ENCODE peak calls at places on chromosome 13, in nine cellular contexts. Y is activated naive CD4-positive, alpha-beta T cell treated with anti-CD3 and anti-CD28 coated beads, Interleukin-2, amount 50 U/mL, for 16 hours; Q is HCT116; M is GM10248; O is putamen; W is substantia nigra; V is SW 1271; L is SK-N-SH; I is RWPE1. G is an unnamed sample.
A peak's percentile ranks its signal among the peaks of the same experiment; 100 is the strongest.

GRCh38 chr13:44566601-44567000 is 9.5 kb downstream of the TSC22D1 start:
- DNase-seq in O (no peak), M (no peak), Y (no peak), L (no peak), I (no peak), V (no peak), Q (no peak), W (no peak), G (no peak)

GRCh38 chr13:94114166-94114565 is 365.3 kb downstream of the DCT start:
- DNase-seq in I (no peak), L (no peak), Y (no peak), Q (no peak), V (no peak), O (no peak), M (no peak), W (no peak), G (no peak)

GRCh38 chr13:62300021-62300420 is 884.4 kb upstream of the PCDH20 start:
- DNase-seq in L (no peak), M (no peak), Q (no peak), O (no peak), Y (no peak), W (no peak), I (no peak), V (no peak), G (no peak)

GRCh38 chr13:74987124-74987690 is 494.8 kb downstream of the TBC1D4 start:
- DNase-seq in L (no peak), V (no peak), M (no peak), Q (no peak), W (no peak), O (no peak), I (no peak), Y (no peak), G (peak; percentile 72)

GRCh38 chr13:60226507-60226906 is 62.8 kb upstream of the DIAPH3 start:
- DNase-seq in Y (no peak), L (peak; percentile 57), O (no peak), M (no peak), V (no peak), I (peak; percentile 4), Q (peak; percentile 12), W (peak; percentile 1), G (peak; percentile 57)

GRCh38 chr13:72170571-72170970 is 303.6 kb upstream of the DACH1 start:
- DNase-seq in V (no peak), O (no peak), W (no peak), L (no peak), I (no peak), Q (no peak), Y (no peak), M (no peak), G (no peak)

GRCh38 chr13:114285166-114285808 is 3.9 kb downstream of the UPF3A start:
- DNase-seq in I (peak; percentile 49), Q (no peak), M (no peak), Y (no peak), O (no peak), V (no peak), W (no peak), L (no peak), G (peak; percentile 27)

GRCh38 chr13:25840261-25840660 is 211.6 kb downstream of the SHISA2 start:
- DNase-seq in Y (no peak), Q (no peak), W (no peak), L (no peak), M (no peak), O (no peak), V (no peak), I (no peak), G (peak; percentile 24)

GRCh38 chr13:105465251-105465650 is 1070.2 kb downstream of the EFNB2 start:
- DNase-seq in Y (no peak), Q (no peak), I (peak; percentile 8), V (no peak), W (no peak), L (no peak), M (no peak), O (no peak), G (no peak)

GRCh38 chr13:97028441-97029299 is 34.4 kb upstream of the OXGR1 start:
- DNase-seq in V (peak; percentile 30), L (peak; percentile 69), I (peak; percentile 58), O (peak; percentile 57), W (peak; percentile 25), M (peak; percentile 56), Q (peak; percentile 42), Y (peak; percentile 30), G (peak; percentile 71)

GRCh38 chr13:36377822-36378480 is 31.8 kb upstream of the SPART start:
- DNase-seq in W (no peak), V (no peak), Q (no peak), M (no peak), I (no peak), Y (no peak), O (no peak), L (peak; percentile 22), G (no peak)

GRCh38 chr13:26047040-26047439 is 4.8 kb downstream of the SHISA2 start:
- DNase-seq in V (no peak), I (no peak), L (no peak), Y (no peak), O (no peak), W (no peak), Q (no peak), M (no peak), G (no peak)

GRCh38 chr13:30752201-30752797 is 17.0 kb downstream of the ALOX5AP start:
- DNase-seq in L (no peak), W (no peak), Y (no peak), M (no peak), I (no peak), Q (no peak), V (no peak), O (no peak), G (peak; percentile 91)

GRCh38 chr13:58960909-58961308 is 1202.8 kb downstream of the DIAPH3 start:
- DNase-seq in L (peak; percentile 25), Y (no peak), V (no peak), W (no peak), M (no peak), O (no peak), Q (no peak), I (peak; percentile 4), G (no peak)

GRCh38 chr13:31060655-31061054 is 101.0 kb downstream of the HSPH1 start:
- DNase-seq in Y (no peak), Q (no peak), M (no peak), W (no peak), L (no peak), I (no peak), V (no peak), O (no peak), G (no peak)

GRCh38 chr13:35140831-35141230 is 198.8 kb downstream of the NBEA start:
- DNase-seq in L (no peak), I (no peak), Q (no peak), M (no peak), V (no peak), Y (no peak), O (no peak), W (no peak), G (no peak)

GRCh38 chr13:105037064-105037463 is 1498.4 kb downstream of the EFNB2 start:
- DNase-seq in Y (no peak), L (no peak), I (no peak), M (no peak), O (no peak), Q (no peak), W (no peak), V (no peak), G (peak; percentile 3)

GRCh38 chr13:112574476-112575294 is 13.3 kb downstream of the TUBGCP3 start:
- DNase-seq in Y (no peak), I (no peak), V (no peak), Q (no peak), L (no peak), O (no peak), W (no peak), M (no peak), G (no peak)

GRCh38 chr13:107466326-107466725 is 749.0 kb downstream of the LIG4 start:
- DNase-seq in L (no peak), Q (no peak), O (no peak), V (no peak), Y (no peak), W (no peak), M (no peak), I (peak; percentile 11), G (no peak)

GRCh38 chr13:100895656-100896055 is 221.1 kb upstream of the TMTC4 start:
- DNase-seq in Y (no peak), V (no peak), M (no peak), O (no peak), L (no peak), I (no peak), W (no peak), Q (no peak), G (no peak)

GRCh38 chr13:112465251-112466131 is 89.3 kb downstream of the SPACA7 start:
- DNase-seq in O (no peak), Y (no peak), L (no peak), M (no peak), W (no peak), I (no peak), V (no peak), Q (no peak), G (no peak)

GRCh38 chr13:93226623-93227279 is at the start of gene GPC6:
- DNase-seq in I (no peak), L (peak; percentile 80), M (no peak), V (peak; percentile 46), Y (no peak), O (peak; percentile 55), Q (no peak), W (no peak), G (peak; percentile 95)

GRCh38 chr13:39148513-39148961 is 110.3 kb downstream of the NHLRC3 start:
- DNase-seq in Y (no peak), Q (no peak), M (no peak), I (peak; percentile 69), V (no peak), O (no peak), L (no peak), W (no peak), G (peak; percentile 70)

GRCh38 chr13:65236841-65237418 is 1993.2 kb downstream of the PCDH9 start:
- DNase-seq in W (no peak), Y (no peak), M (no peak), I (no peak), V (no peak), L (no peak), Q (no peak), O (no peak), G (no peak)

GRCh38 chr13:51945149-51945548 is 66.1 kb downstream of the ATP7B start:
- DNase-seq in L (no peak), Y (no peak), W (no peak), V (no peak), M (peak; percentile 71), Q (no peak), I (no peak), O (no peak), G (no peak)

GRCh38 chr13:106468207-106468606 is 67.3 kb downstream of the EFNB2 start:
- DNase-seq in W (peak; percentile 49), I (no peak), O (peak; percentile 57), Q (no peak), Y (no peak), V (no peak), M (no peak), L (no peak), G (no peak)

GRCh38 chr13:26485786-26486185 is 71.7 kb upstream of the WASF3 start:
- DNase-seq in O (no peak), Q (no peak), L (no peak), M (no peak), W (no peak), Y (no peak), I (no peak), V (no peak), G (no peak)

GRCh38 chr13:60267498-60268202 is 103.9 kb upstream of the DIAPH3 start:
- DNase-seq in I (no peak), O (no peak), Q (no peak), V (no peak), Y (no peak), M (no peak), W (no peak), L (no peak), G (peak; percentile 7)

G was measured in myocyte.